ENCODE peak calls at places on chromosomes 13 and 19, in nine cellular contexts. W is nephron progenitor cell; O is body of pancreas; H is AG08396; Y is activated T-cell treated with anti-CD3 and anti-CD28 coated beads, Interleukin-2, amount 50 U/mL, for 1 hour; X is non-pigmented ciliary epithelial cell; I is stimulated activated CD8-positive, alpha-beta memory T cell treated with anti-CD3 and anti-CD28 coated beads, Interleukin-7, amount 100 ng/mL, for 4 hours; G is EL; M is activated T-helper 1 cell treated with anti-CD3 and anti-CD28 coated beads, Interleukin-2, amount 50 U/mL, for 16 hours. B is an unnamed sample.
A peak's percentile ranks its signal among the peaks of the same experiment; 100 is the strongest.

GRCh38 chr13:57631607-57632275 is at the start of gene PCDH17:
- DNase-seq in W (peak; percentile 50), O (peak; percentile 59), H (peak; percentile 22), Y (peak; percentile 18), X (no peak), I (no peak), G (no peak), M (no peak), B (no peak)

GRCh38 chr19:38952395-38953165 is 21.8 kb downstream of the MRPS12 start:
- DNase-seq in W (peak; percentile 30), O (peak; percentile 50), H (no peak), Y (no peak), X (no peak), I (no peak), G (no peak), M (no peak), B (no peak)

GRCh38 chr19:19276386-19276785 is 3.3 kb upstream of the TM6SF2 start:
- DNase-seq in W (no peak), O (no peak), H (peak; percentile 79), Y (no peak), X (peak; percentile 79), I (no peak), G (peak; percentile 70), M (no peak), B (no peak)

GRCh38 chr13:101706651-101707050 is 254.2 kb downstream of the ITGBL1 start:
- DNase-seq in W (no peak), O (no peak), H (peak; percentile 81), Y (no peak), X (peak; percentile 80), I (no peak), G (peak; percentile 91), M (no peak), B (peak; percentile 68)

GRCh38 chr19:54281008-54281728 is at the start of gene LILRB2:
- DNase-seq in W (no peak), O (no peak), H (no peak), Y (no peak), X (no peak), I (no peak), G (no peak), M (no peak), B (no peak)

GRCh38 chr19:18905520-18906236 is 9.7 kb upstream of the CERS1 start:
- DNase-seq in W (no peak), O (no peak), H (no peak), Y (no peak), X (no peak), I (no peak), G (no peak), M (no peak), B (no peak)

GRCh38 chr13:98157609-98158008 is 14.7 kb downstream of the FARP1 start:
- DNase-seq in W (no peak), O (no peak), H (no peak), Y (no peak), X (no peak), I (no peak), G (no peak), M (no peak), B (no peak)

GRCh38 chr19:55157064-55157908 is at the start of gene TNNI3:
- DNase-seq in W (no peak), O (no peak), H (no peak), Y (no peak), X (no peak), I (no peak), G (no peak), M (no peak), B (no peak)

GRCh38 chr19:14890616-14891379 is 4.9 kb upstream of the OR7A17 start:
- DNase-seq in W (no peak), O (no peak), H (no peak), Y (no peak), X (no peak), I (no peak), G (no peak), M (no peak), B (no peak)

GRCh38 chr19:56827708-56828107 is 12.8 kb downstream of the PEG3 start:
- DNase-seq in W (no peak), O (no peak), H (no peak), Y (no peak), X (no peak), I (no peak), G (no peak), M (no peak), B (no peak)

GRCh38 chr13:71290963-71291937 is 575.8 kb downstream of the DACH1 start:
- DNase-seq in W (no peak), O (peak; percentile 58), H (peak; percentile 23), Y (peak; percentile 20), X (no peak), I (peak; percentile 33), G (peak; percentile 0), M (no peak), B (no peak)

GRCh38 chr19:29211562-29212416 is 1.2 kb downstream of the UQCRFS1 start:
- DNase-seq in W (no peak), O (no peak), H (peak; percentile 31), Y (no peak), X (no peak), I (no peak), G (peak; percentile 9), M (no peak), B (no peak)

GRCh38 chr13:48783181-48783630 is 129.5 kb downstream of the CYSLTR2 start:
- DNase-seq in W (no peak), O (peak; percentile 58), H (peak; percentile 78), Y (no peak), X (peak; percentile 94), I (no peak), G (peak; percentile 92), M (no peak), B (peak; percentile 95)

GRCh38 chr19:18596752-18597157 is 8.2 kb downstream of the REX1BD start:
- DNase-seq in W (peak; percentile 78), O (peak; percentile 85), H (peak; percentile 60), Y (no peak), X (no peak), I (no peak), G (peak; percentile 20), M (no peak), B (no peak)

GRCh38 chr19:40575326-40575725 is 1.3 kb upstream of the SHKBP1 start:
- DNase-seq in W (no peak), O (no peak), H (no peak), Y (no peak), X (no peak), I (no peak), G (no peak), M (no peak), B (no peak)

GRCh38 chr19:13104848-13105646 is 2.4 kb upstream of the LYL1 start:
- DNase-seq in W (no peak), O (no peak), H (no peak), Y (no peak), X (no peak), I (no peak), G (no peak), M (no peak), B (no peak)

GRCh38 chr13:40503966-40504591 is 162.4 kb downstream of the FOXO1 start:
- DNase-seq in W (no peak), O (no peak), H (peak; percentile 23), Y (no peak), X (peak; percentile 95), I (no peak), G (peak; percentile 86), M (no peak), B (peak; percentile 63)

GRCh38 chr19:40395956-40396355 is 6.0 kb upstream of the HIPK4 start:
- DNase-seq in W (no peak), O (no peak), H (no peak), Y (no peak), X (no peak), I (no peak), G (no peak), M (no peak), B (no peak)

GRCh38 chr13:21399741-21400140 is 59.4 kb downstream of the ZDHHC20 start:
- DNase-seq in W (no peak), O (no peak), H (no peak), Y (no peak), X (no peak), I (no peak), G (peak; percentile 31), M (no peak), B (no peak)

GRCh38 chr19:10975374-10976036 is 14.7 kb downstream of the SMARCA4 start:
- DNase-seq in W (no peak), O (peak; percentile 36), H (peak; percentile 67), Y (no peak), X (no peak), I (no peak), G (peak; percentile 34), M (no peak), B (no peak)

GRCh38 chr13:40503026-40503425 is 163.4 kb downstream of the FOXO1 start:
- DNase-seq in W (no peak), O (no peak), H (no peak), Y (no peak), X (no peak), I (no peak), G (peak; percentile 10), M (no peak), B (no peak)